ENCODE peak calls at places on chromosome 4, in five cellular contexts. One of them, this sample, is unnamed.

GRCh38 chr4:114595207-114595606 is 3.4 kb upstream of the UGT8 start:
- DNase-seq in GM20000: no peak
- DNase-seq in AG10803: no peak
- DNase-seq in CD8-positive, alpha-beta T cell: no peak
- DNase-seq in cardiac fibroblast: no peak
- DNase-seq in this sample: no peak

GRCh38 chr4:5199142-5199541 is 147.9 kb downstream of the STK32B start:
- DNase-seq in GM20000: no peak
- DNase-seq in AG10803: no peak
- DNase-seq in CD8-positive, alpha-beta T cell: no peak
- DNase-seq in cardiac fibroblast: no peak
- DNase-seq in this sample: no peak

GRCh38 chr4:173195132-173195531 is 26.5 kb downstream of the GALNT7 start:
- DNase-seq in GM20000: no peak
- DNase-seq in AG10803: no peak
- DNase-seq in CD8-positive, alpha-beta T cell: no peak
- DNase-seq in cardiac fibroblast: no peak
- DNase-seq in this sample: no peak

GRCh38 chr4:3341760-3342159 is 48.9 kb downstream of the RGS12 start:
- DNase-seq in GM20000: no peak
- DNase-seq in AG10803: no peak
- DNase-seq in CD8-positive, alpha-beta T cell: peak; percentile 9
- DNase-seq in cardiac fibroblast: no peak
- DNase-seq in this sample: no peak

GRCh38 chr4:148004228-148004813 is 272.4 kb downstream of the ARHGAP10 start:
- DNase-seq in GM20000: no peak
- DNase-seq in AG10803: peak; percentile 50
- DNase-seq in CD8-positive, alpha-beta T cell: no peak
- DNase-seq in cardiac fibroblast: peak; percentile 31
- DNase-seq in this sample: no peak

GRCh38 chr4:41880022-41880837 is 55.0 kb upstream of the TMEM33 start:
- DNase-seq in GM20000: no peak
- DNase-seq in AG10803: no peak
- DNase-seq in CD8-positive, alpha-beta T cell: no peak
- DNase-seq in cardiac fibroblast: no peak
- DNase-seq in this sample: no peak

GRCh38 chr4:181968371-181968770 is 274.8 kb upstream of the TENM3 start:
- DNase-seq in GM20000: no peak
- DNase-seq in AG10803: peak; percentile 80
- DNase-seq in CD8-positive, alpha-beta T cell: no peak
- DNase-seq in cardiac fibroblast: peak; percentile 40
- DNase-seq in this sample: no peak

GRCh38 chr4:54322817-54323417 is 93.8 kb downstream of the PDGFRA start:
- DNase-seq in GM20000: peak; percentile 86
- DNase-seq in AG10803: peak; percentile 54
- DNase-seq in CD8-positive, alpha-beta T cell: peak; percentile 42
- DNase-seq in cardiac fibroblast: peak; percentile 67
- DNase-seq in this sample: peak; percentile 79

GRCh38 chr4:85825937-85826678 is 351.2 kb downstream of the ARHGAP24 start:
- DNase-seq in GM20000: no peak
- DNase-seq in AG10803: peak; percentile 82
- DNase-seq in CD8-positive, alpha-beta T cell: no peak
- DNase-seq in cardiac fibroblast: peak; percentile 67
- DNase-seq in this sample: no peak

GRCh38 chr4:86876894-86877685 is 15.1 kb downstream of the C4orf36 start:
- DNase-seq in GM20000: no peak
- DNase-seq in AG10803: peak; percentile 48
- DNase-seq in CD8-positive, alpha-beta T cell: no peak
- DNase-seq in cardiac fibroblast: no peak
- DNase-seq in this sample: no peak

GRCh38 chr4:173489514-173489913 is 40.5 kb downstream of the HAND2 start:
- DNase-seq in GM20000: no peak
- DNase-seq in AG10803: peak; percentile 95
- DNase-seq in CD8-positive, alpha-beta T cell: no peak
- DNase-seq in cardiac fibroblast: peak; percentile 72
- DNase-seq in this sample: no peak

GRCh38 chr4:115711575-115711974 is 598.2 kb upstream of the NDST4 start:
- DNase-seq in GM20000: no peak
- DNase-seq in AG10803: no peak
- DNase-seq in CD8-positive, alpha-beta T cell: no peak
- DNase-seq in cardiac fibroblast: no peak
- DNase-seq in this sample: no peak

GRCh38 chr4:124275-125081 is at the start of gene ZNF718:
- DNase-seq in GM20000: peak; percentile 93
- DNase-seq in AG10803: peak; percentile 95
- DNase-seq in CD8-positive, alpha-beta T cell: peak; percentile 91
- DNase-seq in cardiac fibroblast: peak; percentile 98
- DNase-seq in this sample: peak; percentile 93

GRCh38 chr4:1323635-1324442 is 23.2 kb upstream of the UVSSA start:
- DNase-seq in GM20000: no peak
- DNase-seq in AG10803: peak; percentile 86
- DNase-seq in CD8-positive, alpha-beta T cell: no peak
- DNase-seq in cardiac fibroblast: peak; percentile 56
- DNase-seq in this sample: no peak

GRCh38 chr4:42708625-42709024 is 51.7 kb upstream of the ATP8A1 start:
- DNase-seq in GM20000: no peak
- DNase-seq in AG10803: no peak
- DNase-seq in CD8-positive, alpha-beta T cell: no peak
- DNase-seq in cardiac fibroblast: no peak
- DNase-seq in this sample: no peak

GRCh38 chr4:7964890-7965662 is 25.4 kb upstream of the AFAP1 start:
- DNase-seq in GM20000: no peak
- DNase-seq in AG10803: peak; percentile 53
- DNase-seq in CD8-positive, alpha-beta T cell: peak; percentile 48
- DNase-seq in cardiac fibroblast: peak; percentile 91
- DNase-seq in this sample: no peak

GRCh38 chr4:98601719-98602118 is 56.7 kb downstream of the TSPAN5 start:
- DNase-seq in GM20000: no peak
- DNase-seq in AG10803: no peak
- DNase-seq in CD8-positive, alpha-beta T cell: no peak
- DNase-seq in cardiac fibroblast: no peak
- DNase-seq in this sample: no peak

GRCh38 chr4:165199722-165200121 is 7.6 kb upstream of the KLHL2 start:
- DNase-seq in GM20000: no peak
- DNase-seq in AG10803: peak; percentile 64
- DNase-seq in CD8-positive, alpha-beta T cell: no peak
- DNase-seq in cardiac fibroblast: no peak
- DNase-seq in this sample: no peak

GRCh38 chr4:105698607-105699006 is 9.9 kb downstream of the INTS12 start:
- DNase-seq in GM20000: no peak
- DNase-seq in AG10803: no peak
- DNase-seq in CD8-positive, alpha-beta T cell: no peak
- DNase-seq in cardiac fibroblast: no peak
- DNase-seq in this sample: no peak

GRCh38 chr4:29708473-29708872 is 1011.7 kb upstream of the PCDH7 start:
- DNase-seq in GM20000: no peak
- DNase-seq in AG10803: no peak
- DNase-seq in CD8-positive, alpha-beta T cell: no peak
- DNase-seq in cardiac fibroblast: no peak
- DNase-seq in this sample: no peak

GRCh38 chr4:65600656-65601055 is 69.6 kb downstream of the EPHA5 start:
- DNase-seq in GM20000: no peak
- DNase-seq in AG10803: no peak
- DNase-seq in CD8-positive, alpha-beta T cell: no peak
- DNase-seq in cardiac fibroblast: no peak
- DNase-seq in this sample: no peak

GRCh38 chr4:26507286-26507685 is 17.0 kb upstream of the CCKAR start:
- DNase-seq in GM20000: no peak
- DNase-seq in AG10803: no peak
- DNase-seq in CD8-positive, alpha-beta T cell: no peak
- DNase-seq in cardiac fibroblast: no peak
- DNase-seq in this sample: no peak

GRCh38 chr4:126727461-126727860 is 905.3 kb upstream of the INTU start:
- DNase-seq in GM20000: no peak
- DNase-seq in AG10803: peak; percentile 27
- DNase-seq in CD8-positive, alpha-beta T cell: no peak
- DNase-seq in cardiac fibroblast: peak; percentile 26
- DNase-seq in this sample: no peak

GRCh38 chr4:74536557-74536956 is 91.6 kb downstream of the AREG start:
- DNase-seq in GM20000: no peak
- DNase-seq in AG10803: no peak
- DNase-seq in CD8-positive, alpha-beta T cell: no peak
- DNase-seq in cardiac fibroblast: peak; percentile 60
- DNase-seq in this sample: no peak

GRCh38 chr4:74541611-74542177 is 96.8 kb downstream of the AREG start:
- DNase-seq in GM20000: no peak
- DNase-seq in AG10803: no peak
- DNase-seq in CD8-positive, alpha-beta T cell: no peak
- DNase-seq in cardiac fibroblast: no peak
- DNase-seq in this sample: no peak

GRCh38 chr4:74537459-74537858 is 92.5 kb downstream of the AREG start:
- DNase-seq in GM20000: no peak
- DNase-seq in AG10803: no peak
- DNase-seq in CD8-positive, alpha-beta T cell: no peak
- DNase-seq in cardiac fibroblast: no peak
- DNase-seq in this sample: no peak

GRCh38 chr4:74540193-74540592 is 95.3 kb downstream of the AREG start:
- DNase-seq in GM20000: no peak
- DNase-seq in AG10803: peak; percentile 73
- DNase-seq in CD8-positive, alpha-beta T cell: no peak
- DNase-seq in cardiac fibroblast: peak; percentile 55
- DNase-seq in this sample: no peak

GRCh38 chr4:74539043-74539790 is 94.3 kb downstream of the AREG start:
- DNase-seq in GM20000: no peak
- DNase-seq in AG10803: no peak
- DNase-seq in CD8-positive, alpha-beta T cell: no peak
- DNase-seq in cardiac fibroblast: peak; percentile 59
- DNase-seq in this sample: no peak
- TF ChIP-seq CTCF in GM20000: no peak
- TF ChIP-seq CTCF in AG10803: no peak
- TF ChIP-seq CTCF in CD8-positive, alpha-beta T cell: no peak
- TF ChIP-seq CTCF in cardiac fibroblast: no peak
- TF ChIP-seq CTCF in this sample: no peak

DNA sequence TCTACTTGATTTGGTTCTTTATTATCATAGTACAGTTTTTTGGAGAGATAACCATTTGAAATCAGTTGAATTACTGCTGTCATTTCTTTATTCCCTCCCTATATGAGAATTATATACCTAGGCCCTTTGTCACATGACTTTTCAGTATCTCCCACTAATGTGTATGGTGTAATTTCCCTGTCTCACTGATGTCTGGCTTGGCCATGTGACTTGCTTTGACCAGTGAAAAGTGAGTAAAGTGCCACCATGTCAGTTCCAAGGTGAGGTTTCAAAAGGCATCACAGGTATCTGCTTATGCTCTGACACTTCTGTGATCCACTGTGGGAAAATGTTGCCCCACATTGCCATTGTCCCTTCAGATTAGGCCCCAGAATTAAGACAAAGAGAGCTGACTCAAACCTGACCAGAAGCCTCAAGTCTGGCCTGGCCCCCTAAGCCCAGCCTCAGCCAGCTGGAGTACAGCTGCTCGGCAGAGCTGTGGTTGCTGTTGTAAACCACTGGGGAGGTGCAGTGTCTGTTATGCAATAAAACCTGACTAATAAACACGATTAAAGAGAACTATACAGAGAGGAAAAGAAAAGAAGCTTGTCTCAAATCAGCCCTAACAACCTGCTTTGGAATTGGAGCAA is 27.5 kb downstream of the SETD7 start:
- DNase-seq in GM20000: peak; percentile 21
- DNase-seq in AG10803: peak; percentile 94
- DNase-seq in CD8-positive, alpha-beta T cell: no peak
- DNase-seq in cardiac fibroblast: peak; percentile 87
- DNase-seq in this sample: no peak
- TF ChIP-seq CTCF in GM20000: no peak
- TF ChIP-seq CTCF in AG10803: peak; percentile 22
- TF ChIP-seq CTCF in CD8-positive, alpha-beta T cell: no peak
- TF ChIP-seq CTCF in cardiac fibroblast: no peak
- TF ChIP-seq CTCF in this sample: no peak

GRCh38 chr4:56976878-56977320 is 507 bp downstream of the NOA1 start:
- DNase-seq in GM20000: peak; percentile 70
- DNase-seq in AG10803: no peak
- DNase-seq in CD8-positive, alpha-beta T cell: peak; percentile 43
- DNase-seq in cardiac fibroblast: no peak
- DNase-seq in this sample: peak; percentile 66
- TF ChIP-seq CTCF in GM20000: no peak
- TF ChIP-seq CTCF in AG10803: no peak
- TF ChIP-seq CTCF in CD8-positive, alpha-beta T cell: no peak
- TF ChIP-seq CTCF in cardiac fibroblast: no peak
- TF ChIP-seq CTCF in this sample: peak; percentile 1

GRCh38 chr4:74904509-74904908 is 28.4 kb upstream of the PARM1 start:
- DNase-seq in GM20000: no peak
- DNase-seq in AG10803: no peak
- DNase-seq in CD8-positive, alpha-beta T cell: no peak
- DNase-seq in cardiac fibroblast: no peak
- DNase-seq in this sample: no peak
- TF ChIP-seq CTCF in GM20000: no peak
- TF ChIP-seq CTCF in AG10803: no peak
- TF ChIP-seq CTCF in CD8-positive, alpha-beta T cell: no peak
- TF ChIP-seq CTCF in cardiac fibroblast: no peak
- TF ChIP-seq CTCF in this sample: no peak